ENCODE peak calls at places on chromosomes 1 and 21, in eight cellular contexts. One of them, this sample, is unnamed. For H3K9me3, the result is how much of the 10 kb centered on the place peaks cover.

GRCh38 chr1:157880621-157881020 is 39.0 kb upstream of the CD5L start:
- DNase-seq in fibroblast of lung: no peak
- DNase-seq in HCT116: no peak
- DNase-seq in K562: no peak
- DNase-seq in left ventricle myocardium inferior: no peak
- DNase-seq in iPS DF 6.9: no peak
- DNase-seq in heart left ventricle: no peak
- DNase-seq in esophagus squamous epithelium: no peak
- DNase-seq in this sample: no peak

GRCh38 chr1:213586609-213586972 is 401.2 kb upstream of the PROX1 start:
- DNase-seq in fibroblast of lung: no peak
- DNase-seq in HCT116: no peak
- DNase-seq in K562: no peak
- DNase-seq in left ventricle myocardium inferior: no peak
- DNase-seq in iPS DF 6.9: no peak
- DNase-seq in heart left ventricle: no peak
- DNase-seq in esophagus squamous epithelium: no peak
- DNase-seq in this sample: no peak

GRCh38 chr1:25645641-25646400 is 29.2 kb downstream of the MAN1C1 start:
- DNase-seq in fibroblast of lung: no peak
- DNase-seq in HCT116: no peak
- DNase-seq in K562: no peak
- DNase-seq in left ventricle myocardium inferior: no peak
- DNase-seq in iPS DF 6.9: no peak
- DNase-seq in heart left ventricle: no peak
- DNase-seq in esophagus squamous epithelium: no peak
- DNase-seq in this sample: no peak

GRCh38 chr1:81187636-81188035 is 613.1 kb upstream of the ADGRL2 start:
- DNase-seq in fibroblast of lung: no peak
- DNase-seq in HCT116: no peak
- DNase-seq in K562: no peak
- DNase-seq in left ventricle myocardium inferior: no peak
- DNase-seq in iPS DF 6.9: no peak
- DNase-seq in heart left ventricle: no peak
- DNase-seq in esophagus squamous epithelium: no peak
- DNase-seq in this sample: no peak

GRCh38 chr1:218165687-218166088 is 119.4 kb upstream of the RRP15 start:
- DNase-seq in fibroblast of lung: peak
- DNase-seq in HCT116: no peak
- DNase-seq in K562: no peak
- DNase-seq in left ventricle myocardium inferior: no peak
- DNase-seq in iPS DF 6.9: no peak
- DNase-seq in heart left ventricle: no peak
- DNase-seq in esophagus squamous epithelium: no peak
- DNase-seq in this sample: no peak

GRCh38 chr21:41950941-41951408 is 2.8 kb downstream of the C2CD2 start:
- DNase-seq in fibroblast of lung: no peak
- DNase-seq in HCT116: no peak
- DNase-seq in K562: no peak
- DNase-seq in left ventricle myocardium inferior: no peak
- DNase-seq in iPS DF 6.9: no peak
- DNase-seq in heart left ventricle: no peak
- DNase-seq in esophagus squamous epithelium: no peak
- DNase-seq in this sample: no peak

GRCh38 chr1:81511281-81511680 is 289.5 kb upstream of the ADGRL2 start:
- DNase-seq in fibroblast of lung: no peak
- DNase-seq in HCT116: no peak
- DNase-seq in K562: no peak
- DNase-seq in left ventricle myocardium inferior: no peak
- DNase-seq in iPS DF 6.9: no peak
- DNase-seq in heart left ventricle: no peak
- DNase-seq in esophagus squamous epithelium: no peak
- DNase-seq in this sample: no peak

GRCh38 chr1:1364266-1364665 is 5.9 kb upstream of the MXRA8 start:
- DNase-seq in fibroblast of lung: no peak
- DNase-seq in HCT116: no peak
- DNase-seq in K562: no peak
- DNase-seq in left ventricle myocardium inferior: no peak
- DNase-seq in iPS DF 6.9: no peak
- DNase-seq in heart left ventricle: no peak
- DNase-seq in esophagus squamous epithelium: no peak
- DNase-seq in this sample: no peak

GRCh38 chr1:208682664-208683013 is 438.5 kb upstream of the PLXNA2 start:
- DNase-seq in fibroblast of lung: no peak
- DNase-seq in HCT116: no peak
- DNase-seq in K562: no peak
- DNase-seq in left ventricle myocardium inferior: no peak
- DNase-seq in iPS DF 6.9: no peak
- DNase-seq in heart left ventricle: no peak
- DNase-seq in esophagus squamous epithelium: no peak
- DNase-seq in this sample: no peak

GRCh38 chr1:246734861-246735260 is 10.7 kb downstream of the SCCPDH start:
- DNase-seq in fibroblast of lung: no peak
- DNase-seq in HCT116: no peak
- DNase-seq in K562: no peak
- DNase-seq in left ventricle myocardium inferior: no peak
- DNase-seq in iPS DF 6.9: no peak
- DNase-seq in heart left ventricle: no peak
- DNase-seq in esophagus squamous epithelium: no peak
- DNase-seq in this sample: no peak

GRCh38 chr21:18460979-18461378 is 57.4 kb upstream of the TMPRSS15 start:
- DNase-seq in fibroblast of lung: no peak
- DNase-seq in HCT116: no peak
- DNase-seq in K562: no peak
- DNase-seq in left ventricle myocardium inferior: no peak
- DNase-seq in iPS DF 6.9: no peak
- DNase-seq in heart left ventricle: no peak
- DNase-seq in esophagus squamous epithelium: no peak
- DNase-seq in this sample: no peak
- H3K9me3 ChIP-seq in fibroblast of lung: under half
- H3K9me3 ChIP-seq in HCT116: under half
- H3K9me3 ChIP-seq in K562: under half
- H3K9me3 ChIP-seq in left ventricle myocardium inferior: under half
- H3K9me3 ChIP-seq in iPS DF 6.9: under half
- H3K9me3 ChIP-seq in heart left ventricle: under half
- H3K9me3 ChIP-seq in esophagus squamous epithelium: under half
- H3K9me3 ChIP-seq in this sample: under half

GRCh38 chr1:32873484-32873883 is 2.8 kb upstream of the FNDC5 start:
- DNase-seq in fibroblast of lung: no peak
- DNase-seq in HCT116: no peak
- DNase-seq in K562: no peak
- DNase-seq in left ventricle myocardium inferior: no peak
- DNase-seq in iPS DF 6.9: no peak
- DNase-seq in heart left ventricle: no peak
- DNase-seq in esophagus squamous epithelium: no peak
- DNase-seq in this sample: no peak
- H3K9me3 ChIP-seq in fibroblast of lung: under half
- H3K9me3 ChIP-seq in HCT116: under half
- H3K9me3 ChIP-seq in K562: under half
- H3K9me3 ChIP-seq in left ventricle myocardium inferior: under half
- H3K9me3 ChIP-seq in iPS DF 6.9: under half
- H3K9me3 ChIP-seq in heart left ventricle: under half
- H3K9me3 ChIP-seq in esophagus squamous epithelium: under half
- H3K9me3 ChIP-seq in this sample: under half

GRCh38 chr1:5711956-5712645 is 280.1 kb downstream of the NPHP4 start:
- DNase-seq in fibroblast of lung: no peak
- DNase-seq in HCT116: no peak
- DNase-seq in K562: no peak
- DNase-seq in left ventricle myocardium inferior: no peak
- DNase-seq in iPS DF 6.9: no peak
- DNase-seq in heart left ventricle: no peak
- DNase-seq in esophagus squamous epithelium: no peak
- DNase-seq in this sample: no peak
- H3K9me3 ChIP-seq in fibroblast of lung: under half
- H3K9me3 ChIP-seq in HCT116: under half
- H3K9me3 ChIP-seq in K562: under half
- H3K9me3 ChIP-seq in left ventricle myocardium inferior: under half
- H3K9me3 ChIP-seq in iPS DF 6.9: under half
- H3K9me3 ChIP-seq in heart left ventricle: under half
- H3K9me3 ChIP-seq in esophagus squamous epithelium: under half
- H3K9me3 ChIP-seq in this sample: under half

GRCh38 chr1:221392453-221392852 is 349.4 kb downstream of the DUSP10 start:
- DNase-seq in fibroblast of lung: peak
- DNase-seq in HCT116: no peak
- DNase-seq in K562: no peak
- DNase-seq in left ventricle myocardium inferior: no peak
- DNase-seq in iPS DF 6.9: no peak
- DNase-seq in heart left ventricle: no peak
- DNase-seq in esophagus squamous epithelium: no peak
- DNase-seq in this sample: no peak

GRCh38 chr1:221396526-221396925 is 345.4 kb downstream of the DUSP10 start:
- DNase-seq in fibroblast of lung: no peak
- DNase-seq in HCT116: no peak
- DNase-seq in K562: no peak
- DNase-seq in left ventricle myocardium inferior: no peak
- DNase-seq in iPS DF 6.9: no peak
- DNase-seq in heart left ventricle: no peak
- DNase-seq in esophagus squamous epithelium: no peak
- DNase-seq in this sample: no peak

GRCh38 chr1:221397606-221398005 is 344.3 kb downstream of the DUSP10 start:
- DNase-seq in fibroblast of lung: no peak
- DNase-seq in HCT116: no peak
- DNase-seq in K562: no peak
- DNase-seq in left ventricle myocardium inferior: no peak
- DNase-seq in iPS DF 6.9: no peak
- DNase-seq in heart left ventricle: no peak
- DNase-seq in esophagus squamous epithelium: no peak
- DNase-seq in this sample: no peak

GRCh38 chr1:221394011-221394544 is 347.8 kb downstream of the DUSP10 start:
- DNase-seq in fibroblast of lung: peak
- DNase-seq in HCT116: no peak
- DNase-seq in K562: no peak
- DNase-seq in left ventricle myocardium inferior: no peak
- DNase-seq in iPS DF 6.9: no peak
- DNase-seq in heart left ventricle: no peak
- DNase-seq in esophagus squamous epithelium: no peak
- DNase-seq in this sample: no peak

GRCh38 chr1:221397141-221397540 is 344.7 kb downstream of the DUSP10 start:
- DNase-seq in fibroblast of lung: no peak
- DNase-seq in HCT116: no peak
- DNase-seq in K562: no peak
- DNase-seq in left ventricle myocardium inferior: no peak
- DNase-seq in iPS DF 6.9: no peak
- DNase-seq in heart left ventricle: no peak
- DNase-seq in esophagus squamous epithelium: no peak
- DNase-seq in this sample: no peak
- H3K9me3 ChIP-seq in fibroblast of lung: under half
- H3K9me3 ChIP-seq in HCT116: under half
- H3K9me3 ChIP-seq in K562: under half
- H3K9me3 ChIP-seq in left ventricle myocardium inferior: under half
- H3K9me3 ChIP-seq in iPS DF 6.9: under half
- H3K9me3 ChIP-seq in heart left ventricle: under half
- H3K9me3 ChIP-seq in esophagus squamous epithelium: under half
- H3K9me3 ChIP-seq in this sample: under half

DNA sequence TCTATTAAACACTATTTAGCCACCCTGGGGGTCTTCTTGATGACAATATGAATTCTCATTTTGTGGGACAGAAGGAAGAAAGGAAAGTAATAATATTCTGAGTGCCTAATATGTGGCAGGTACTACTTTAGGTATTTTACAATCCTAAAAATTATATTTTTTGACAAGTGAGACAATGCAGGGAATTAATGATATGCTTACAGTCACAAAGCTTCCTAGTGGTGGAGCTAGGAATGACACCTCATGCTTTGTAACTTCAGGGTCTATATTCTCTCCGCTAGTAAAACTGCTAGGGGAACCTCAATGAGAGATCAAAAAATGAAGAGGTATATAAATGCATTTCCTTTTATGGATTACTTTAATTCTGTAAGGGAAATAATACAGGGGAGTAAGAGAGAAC is 44.3 kb downstream of the TPR start:
- DNase-seq in fibroblast of lung: no peak
- DNase-seq in HCT116: peak
- DNase-seq in K562: peak
- DNase-seq in left ventricle myocardium inferior: no peak
- DNase-seq in iPS DF 6.9: peak
- DNase-seq in heart left ventricle: no peak
- DNase-seq in esophagus squamous epithelium: no peak
- DNase-seq in this sample: no peak
- H3K9me3 ChIP-seq in fibroblast of lung: under half
- H3K9me3 ChIP-seq in HCT116: under half
- H3K9me3 ChIP-seq in K562: under half
- H3K9me3 ChIP-seq in left ventricle myocardium inferior: under half
- H3K9me3 ChIP-seq in iPS DF 6.9: under half
- H3K9me3 ChIP-seq in heart left ventricle: under half
- H3K9me3 ChIP-seq in esophagus squamous epithelium: under half
- H3K9me3 ChIP-seq in this sample: under half

GRCh38 chr1:71245246-71245645 is 164.4 kb upstream of the ZRANB2 start:
- DNase-seq in fibroblast of lung: no peak
- DNase-seq in HCT116: no peak
- DNase-seq in K562: no peak
- DNase-seq in left ventricle myocardium inferior: no peak
- DNase-seq in iPS DF 6.9: no peak
- DNase-seq in heart left ventricle: no peak
- DNase-seq in esophagus squamous epithelium: no peak
- DNase-seq in this sample: no peak
- H3K9me3 ChIP-seq in fibroblast of lung: under half
- H3K9me3 ChIP-seq in HCT116: under half
- H3K9me3 ChIP-seq in K562: under half
- H3K9me3 ChIP-seq in left ventricle myocardium inferior: under half
- H3K9me3 ChIP-seq in iPS DF 6.9: under half
- H3K9me3 ChIP-seq in heart left ventricle: under half
- H3K9me3 ChIP-seq in esophagus squamous epithelium: under half
- H3K9me3 ChIP-seq in this sample: under half